ENCODE peak calls at places on chromosomes 3 and 15, in six cellular contexts. W is T-helper 2 cell; D is WTC11; H is stimulated activated CD4-positive, alpha-beta T cell treated with anti-CD3 and anti-CD28 coated beads, TNF-alpha, amount 100 ng/mL, for 1 hour; Q is H7; L is HT1080. Z is an unnamed sample.
A peak's percentile ranks its signal among the peaks of the same experiment; 100 is the strongest.

GRCh38 chr15:57406040-57406772 is 29.9 kb downstream of the CGNL1 start:
- DNase-seq in W (no peak), D (no peak), H (no peak), Q (no peak), L (no peak), Z (peak; percentile 8)

GRCh38 chr3:127449489-127450212 is 140.9 kb downstream of the TPRA1 start:
- DNase-seq in W (no peak), D (no peak), H (no peak), Q (no peak), L (no peak), Z (no peak)

GRCh38 chr3:52811452-52812011 is 16.9 kb downstream of the ITIH3 start:
- DNase-seq in W (no peak), D (no peak), H (no peak), Q (no peak), L (no peak), Z (no peak)

GRCh38 chr15:42704492-42704926 is 32.4 kb downstream of the CDAN1 start:
- DNase-seq in W (peak; percentile 69), D (peak; percentile 80), H (peak; percentile 20), Q (peak; percentile 77), L (peak; percentile 52), Z (peak; percentile 74)

GRCh38 chr3:21942328-21942727 is 191.3 kb upstream of the ZNF385D start:
- DNase-seq in W (no peak), D (no peak), H (no peak), Q (no peak), L (peak; percentile 67), Z (peak; percentile 74)

GRCh38 chr3:43366880-43367279 is 80.5 kb downstream of the SNRK start:
- DNase-seq in W (no peak), D (no peak), H (no peak), Q (no peak), L (no peak), Z (no peak)

GRCh38 chr3:142850395-142851023 is 38.4 kb downstream of the PCOLCE2 start:
- DNase-seq in W (peak; percentile 35), D (no peak), H (no peak), Q (no peak), L (peak; percentile 97), Z (peak; percentile 97)

GRCh38 chr15:34999906-35000305 is 11.8 kb upstream of the ZNF770 start:
- DNase-seq in W (no peak), D (no peak), H (no peak), Q (no peak), L (peak; percentile 44), Z (peak; percentile 12)

GRCh38 chr15:32828507-32829186 is 110.8 kb downstream of the GREM1 start:
- DNase-seq in W (no peak), D (no peak), H (no peak), Q (no peak), L (peak; percentile 85), Z (peak; percentile 94)

GRCh38 chr3:30945291-30945690 is 50.8 kb upstream of the GADL1 start:
- DNase-seq in W (no peak), D (no peak), H (no peak), Q (no peak), L (peak; percentile 13), Z (no peak)

GRCh38 chr3:73772076-73772475 is 147.3 kb upstream of the PDZRN3 start:
- DNase-seq in W (no peak), D (no peak), H (no peak), Q (no peak), L (no peak), Z (no peak)

GRCh38 chr3:44685128-44685800 is 27.2 kb upstream of the ZNF502 start:
- DNase-seq in W (peak; percentile 55), D (peak; percentile 82), H (no peak), Q (peak; percentile 28), L (peak; percentile 69), Z (peak; percentile 41)

GRCh38 chr3:177713921-177714900 is 516.9 kb upstream of the TBL1XR1 start:
- DNase-seq in W (no peak), D (no peak), H (no peak), Q (peak; percentile 16), L (no peak), Z (no peak)

GRCh38 chr3:161449784-161450183 is 46.8 kb upstream of the OTOL1 start:
- DNase-seq in W (no peak), D (no peak), H (no peak), Q (no peak), L (no peak), Z (no peak)

GRCh38 chr3:156489462-156489911 is 65.4 kb downstream of the SSR3 start:
- DNase-seq in W (no peak), D (no peak), H (no peak), Q (no peak), L (peak; percentile 63), Z (peak; percentile 54)

GRCh38 chr3:169264711-169265110 is 398.8 kb downstream of the MECOM start:
- DNase-seq in W (no peak), D (no peak), H (no peak), Q (no peak), L (peak; percentile 77), Z (no peak)

GRCh38 chr3:57451150-57451846 is 92.8 kb downstream of the DNAH12 start:
- DNase-seq in W (no peak), D (no peak), H (no peak), Q (no peak), L (no peak), Z (no peak)

GRCh38 chr3:44237665-44238064 is 4.0 kb upstream of the TOPAZ1 start:
- DNase-seq in W (no peak), D (no peak), H (no peak), Q (peak; percentile 19), L (no peak), Z (no peak)

GRCh38 chr3:167740961-167741587 is 5.6 kb downstream of the SERPINI1 start:
- DNase-seq in W (peak; percentile 46), D (peak; percentile 49), H (no peak), Q (peak; percentile 24), L (peak; percentile 56), Z (peak; percentile 60)

GRCh38 chr15:59420986-59421618 is 16.9 kb upstream of the FAM81A start:
- DNase-seq in W (no peak), D (peak; percentile 36), H (no peak), Q (peak; percentile 68), L (peak; percentile 12), Z (peak; percentile 30)

GRCh38 chr15:37880009-37880834 is 54.2 kb upstream of the TMCO5A start:
- DNase-seq in W (peak; percentile 7), D (no peak), H (no peak), Q (peak; percentile 8), L (peak; percentile 46), Z (peak; percentile 69)

GRCh38 chr3:64114651-64115050 is 91.4 kb upstream of the PSMD6 start:
- DNase-seq in W (no peak), D (no peak), H (no peak), Q (no peak), L (no peak), Z (no peak)

GRCh38 chr3:157282261-157283191 is 122.6 kb upstream of the CCNL1 start:
- DNase-seq in W (no peak), D (no peak), H (no peak), Q (no peak), L (peak; percentile 93), Z (peak; percentile 93)

GRCh38 chr3:29282431-29283296 is 1.8 kb downstream of the RBMS3 start:
- DNase-seq in W (no peak), D (no peak), H (no peak), Q (no peak), L (peak; percentile 48), Z (peak; percentile 67)

GRCh38 chr3:137039570-137039969 is 81.8 kb downstream of the IL20RB start:
- DNase-seq in W (no peak), D (no peak), H (no peak), Q (no peak), L (peak; percentile 44), Z (no peak)